ENCODE peak calls at places on chromosome 19, in five cellular contexts. P, H, W, G and V are unnamed samples.

GRCh38 chr19:56245062-56245740 is 27.3 kb upstream of the EDDM13 start:
- DNase-seq in P (no peak), H (no peak), W (no peak), G (no peak), V (no peak)

GRCh38 chr19:13132471-13133166 is 14.6 kb downstream of the NACC1 start:
- DNase-seq in P (no peak), H (peak; percentile 46), W (peak; percentile 54), G (no peak), V (no peak)

GRCh38 chr19:46970815-46971214 is 48.8 kb upstream of the NPAS1 start:
- DNase-seq in P (no peak), H (peak; percentile 75), W (peak; percentile 16), G (no peak), V (no peak)

GRCh38 chr19:15438577-15438976 is 11.2 kb downstream of the WIZ start:
- DNase-seq in P (no peak), H (no peak), W (no peak), G (no peak), V (no peak)

GRCh38 chr19:32168111-32168510 is 177.3 kb upstream of the ZNF507 start:
- DNase-seq in P (no peak), H (no peak), W (no peak), G (no peak), V (no peak)

GRCh38 chr19:30344446-30345425 is 27.4 kb upstream of the ZNF536 start:
- DNase-seq in P (no peak), H (no peak), W (no peak), G (no peak), V (no peak)

GRCh38 chr19:55305983-55306562 is 19.1 kb downstream of the TMEM150B start:
- DNase-seq in P (peak; percentile 46), H (no peak), W (no peak), G (no peak), V (no peak)

GRCh38 chr19:56026769-56027168 is 40.2 kb downstream of the NLRP5 start:
- DNase-seq in P (no peak), H (no peak), W (no peak), G (no peak), V (no peak)

GRCh38 chr19:872266-872951 is 12.9 kb downstream of the CFD start:
- DNase-seq in P (peak; percentile 82), H (peak; percentile 67), W (peak; percentile 86), G (peak; percentile 94), V (no peak)

GRCh38 chr19:55753401-55753800 is 5.5 kb upstream of the RFPL4A start:
- DNase-seq in P (no peak), H (no peak), W (no peak), G (no peak), V (no peak)

GRCh38 chr19:33171916-33172359 is 22.2 kb upstream of the LRP3 start:
- DNase-seq in P (no peak), H (peak; percentile 44), W (no peak), G (no peak), V (peak; percentile 28)

GRCh38 chr19:17671906-17672305 is 16.2 kb downstream of the UNC13A start:
- DNase-seq in P (peak; percentile 87), H (peak; percentile 42), W (peak; percentile 37), G (no peak), V (no peak)

GRCh38 chr19:5880604-5881078 is 10.3 kb upstream of the FUT5 start:
- DNase-seq in P (peak; percentile 43), H (peak; percentile 80), W (no peak), G (no peak), V (no peak)

GRCh38 chr19:39472746-39473442 is 7.7 kb upstream of the TIMM50 start:
- DNase-seq in P (no peak), H (no peak), W (no peak), G (no peak), V (no peak)

DNA sequence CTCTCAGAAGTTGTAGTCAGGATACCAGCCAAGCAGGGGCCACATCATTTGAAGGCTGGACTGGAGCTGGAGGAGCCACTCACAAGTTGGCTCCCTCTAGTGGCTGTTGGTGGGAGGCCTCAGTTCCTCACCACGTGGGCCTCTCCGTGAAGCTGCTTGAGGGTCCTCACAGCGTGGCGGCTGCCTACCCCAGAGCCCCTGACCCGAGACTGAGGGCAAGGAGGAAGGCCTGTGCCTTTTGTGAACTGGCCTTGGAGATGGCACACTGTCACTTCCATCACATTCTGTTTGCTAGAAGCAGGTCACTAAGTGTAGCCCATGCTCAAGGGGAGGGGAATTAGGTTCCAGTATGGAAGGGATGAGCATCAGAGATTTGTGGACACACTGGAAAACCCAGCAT is 14.6 kb downstream of the GNA11 start:
- DNase-seq in P (peak; percentile 92), H (peak; percentile 57), W (peak; percentile 31), G (no peak), V (peak; percentile 92)
- TF ChIP-seq CTCF in P (peak; percentile 87), H (peak; percentile 95), W (peak; percentile 84), G (peak; percentile 81), V (peak; percentile 87)

DNA sequence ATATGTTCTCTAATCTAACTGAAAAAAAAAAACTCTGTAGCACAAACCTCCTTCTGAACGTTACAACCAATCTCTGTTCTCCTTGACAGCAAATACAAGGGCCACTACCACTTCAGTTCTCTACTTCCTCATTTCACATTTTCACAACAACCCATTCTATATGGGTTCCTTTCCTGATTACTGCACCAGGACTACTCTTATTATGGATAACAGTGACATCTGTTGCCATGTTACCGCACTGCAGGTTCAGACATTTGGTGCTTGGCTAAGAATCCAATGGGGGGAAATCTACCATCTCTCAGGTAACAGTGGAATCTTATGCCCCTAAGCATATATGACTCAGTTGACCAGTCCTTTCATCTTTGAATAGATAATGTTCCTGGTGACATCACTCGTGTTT is 11.6 kb upstream of the FPR3 start:
- DNase-seq in P (peak; percentile 61), H (peak; percentile 30), W (no peak), G (no peak), V (no peak)
- TF ChIP-seq CTCF in P (peak; percentile 68), H (peak; percentile 35), W (peak; percentile 45), G (peak; percentile 48), V (peak; percentile 27)

GRCh38 chr19:7307590-7308218 is 13.5 kb upstream of the INSR start:
- DNase-seq in P (no peak), H (no peak), W (no peak), G (no peak), V (peak; percentile 10)

GRCh38 chr19:7303470-7303869 is 9.3 kb upstream of the INSR start:
- DNase-seq in P (no peak), H (no peak), W (no peak), G (no peak), V (no peak)

GRCh38 chr19:7301525-7301924 is 7.3 kb upstream of the INSR start:
- DNase-seq in P (no peak), H (no peak), W (no peak), G (no peak), V (peak; percentile 4)

DNA sequence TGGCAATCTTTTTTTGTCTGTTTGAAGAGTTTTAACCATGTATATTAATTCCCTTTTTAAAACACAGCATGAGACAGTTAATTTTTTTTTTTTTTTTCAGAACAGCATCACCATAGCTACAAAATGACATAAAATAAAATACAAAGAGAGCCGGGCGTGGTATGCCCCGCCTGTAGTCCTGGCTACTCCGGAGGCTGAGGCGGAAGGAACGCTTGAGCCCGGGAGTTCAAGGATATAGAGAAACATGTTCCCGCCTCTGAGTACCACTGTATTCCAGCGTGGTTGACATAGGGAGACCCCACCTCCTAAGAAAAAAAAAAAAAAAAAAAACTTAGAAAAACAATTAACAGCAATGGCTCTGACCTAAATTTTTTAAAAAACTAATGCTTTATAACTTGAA is 10.0 kb upstream of the INSR start:
- DNase-seq in P (no peak), H (no peak), W (no peak), G (no peak), V (peak; percentile 4)
- TF ChIP-seq CTCF in P (no peak), H (no peak), W (no peak), G (no peak), V (no peak)

DNA sequence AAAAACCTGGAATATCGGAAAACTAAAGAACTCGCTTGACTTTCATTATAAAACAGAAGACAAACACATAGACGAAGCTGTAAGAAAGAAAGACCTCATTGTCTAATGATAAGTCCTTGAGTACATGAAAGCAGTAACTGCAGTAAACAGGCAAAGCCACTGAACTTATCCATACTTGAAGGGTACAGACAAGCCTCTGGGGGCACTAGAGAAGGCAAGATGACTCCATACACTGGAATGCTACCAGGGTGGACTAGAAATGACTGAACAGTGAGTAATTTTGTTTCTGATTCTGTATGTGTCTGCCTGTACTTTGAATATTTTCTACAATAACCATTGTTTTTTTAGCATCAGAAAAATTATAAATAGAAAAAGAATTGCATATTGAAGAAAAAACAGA is 507.9 kb downstream of the UQCRFS1 start:
- DNase-seq in P (peak; percentile 52), H (peak; percentile 90), W (no peak), G (no peak), V (no peak)
- TF ChIP-seq CTCF in P (peak; percentile 23), H (peak; percentile 65), W (no peak), G (peak; percentile 75), V (peak; percentile 76)